ENCODE peak calls at places on chromosomes 5 and 9, in five cellular contexts. B is HuH-7; A is stimulated activated CD8-positive, alpha-beta memory T cell treated with anti-CD3 and anti-CD28 coated beads, Interleukin-2, amount 100 ng/mL, for 1 hour; Y is AML-193; I is NAMALWA. E is an unnamed sample.
A peak's percentile ranks its signal among the peaks of the same experiment; 100 is the strongest.

GRCh38 chr9:19028835-19029451 is 4.1 kb downstream of the SAXO1 start:
- DNase-seq in A (no peak), B (peak; percentile 77), Y (peak; percentile 40), I (peak; percentile 72), E (peak; percentile 66)

GRCh38 chr9:17004500-17004899 is 130.3 kb upstream of the CNTLN start:
- DNase-seq in B (no peak), A (no peak), Y (no peak), I (no peak), E (no peak)

GRCh38 chr9:105539452-105539851 is 18.5 kb upstream of the FKTN start:
- DNase-seq in I (peak; percentile 34), Y (no peak), A (no peak), B (no peak), E (peak; percentile 24)

GRCh38 chr5:129591508-129592160 is 131.5 kb downstream of the ADAMTS19 start:
- DNase-seq in Y (no peak), I (no peak), B (no peak), A (no peak), E (no peak)

GRCh38 chr9:113626735-113627495 is 163.4 kb downstream of the RGS3 start:
- DNase-seq in Y (no peak), B (no peak), A (no peak), I (no peak), E (no peak)

GRCh38 chr5:97363577-97363976 is 180.5 kb upstream of the RIOK2 start:
- DNase-seq in A (no peak), B (no peak), Y (no peak), I (no peak), E (no peak)

GRCh38 chr9:90919883-90920282 is 118.3 kb downstream of the SYK start:
- DNase-seq in I (no peak), A (no peak), Y (no peak), B (no peak), E (no peak)

GRCh38 chr9:36997414-36997813 is 36.7 kb downstream of the PAX5 start:
- DNase-seq in B (no peak), A (no peak), I (peak; percentile 23), Y (no peak), E (no peak)

GRCh38 chr9:5593904-5594303 is 35.0 kb upstream of the RIC1 start:
- DNase-seq in Y (no peak), B (no peak), I (peak; percentile 70), A (no peak), E (no peak)

GRCh38 chr5:2761921-2762488 is 10.5 kb upstream of the IRX2 start:
- DNase-seq in Y (no peak), I (peak; percentile 28), A (no peak), B (no peak), E (no peak)

GRCh38 chr9:121765021-121765950 is 113.9 kb downstream of the DAB2IP start:
- DNase-seq in I (no peak), A (no peak), Y (no peak), B (peak; percentile 52), E (peak; percentile 31)

E was measured in A549.